ENCODE peak calls at places on chromosomes 3 and 15, in six cellular contexts. One of them, this sample, is unnamed.
A peak's percentile ranks its signal among the peaks of the same experiment; 100 is the strongest.

GRCh38 chr3:62039584-62039983 is 333.8 kb downstream of the FEZF2 start:
- DNase-seq in activated CD8-positive, alpha-beta memory T cell treated with anti-CD3 and anti-CD28 coated beads, Interleukin-2, amount 50 U/mL, for 48 hours: no peak
- DNase-seq in stimulated activated CD8-positive, alpha-beta memory T cell treated with anti-CD3 and anti-CD28 coated beads, Interleukin-7, amount 100 ng/mL, for 1 hour: no peak
- DNase-seq in T-helper 2 cell: no peak
- DNase-seq in BE2C: no peak
- DNase-seq in GM04504: no peak
- DNase-seq in this sample: no peak

GRCh38 chr15:40339621-40339945 is 1.2 kb downstream of the CCDC9B start:
- DNase-seq in stimulated activated CD8-positive, alpha-beta memory T cell treated with anti-CD3 and anti-CD28 coated beads, Interleukin-7, amount 100 ng/mL, for 1 hour: no peak
- DNase-seq in BE2C: peak; percentile 66
- DNase-seq in GM04504: no peak
- DNase-seq in T-helper 2 cell: no peak
- DNase-seq in activated CD8-positive, alpha-beta memory T cell treated with anti-CD3 and anti-CD28 coated beads, Interleukin-2, amount 50 U/mL, for 48 hours: no peak
- DNase-seq in this sample: no peak

GRCh38 chr3:187763850-187764648 is 18.8 kb upstream of the BCL6 start:
- DNase-seq in activated CD8-positive, alpha-beta memory T cell treated with anti-CD3 and anti-CD28 coated beads, Interleukin-2, amount 50 U/mL, for 48 hours: no peak
- DNase-seq in GM04504: no peak
- DNase-seq in stimulated activated CD8-positive, alpha-beta memory T cell treated with anti-CD3 and anti-CD28 coated beads, Interleukin-7, amount 100 ng/mL, for 1 hour: no peak
- DNase-seq in BE2C: peak; percentile 56
- DNase-seq in T-helper 2 cell: no peak
- DNase-seq in this sample: no peak

GRCh38 chr15:76181705-76182107 is 121.9 kb downstream of the TMEM266 start:
- DNase-seq in T-helper 2 cell: no peak
- DNase-seq in BE2C: no peak
- DNase-seq in stimulated activated CD8-positive, alpha-beta memory T cell treated with anti-CD3 and anti-CD28 coated beads, Interleukin-7, amount 100 ng/mL, for 1 hour: no peak
- DNase-seq in GM04504: no peak
- DNase-seq in activated CD8-positive, alpha-beta memory T cell treated with anti-CD3 and anti-CD28 coated beads, Interleukin-2, amount 50 U/mL, for 48 hours: no peak
- DNase-seq in this sample: no peak

GRCh38 chr3:16060945-16061344 is 113.5 kb upstream of the GALNT15 start:
- DNase-seq in T-helper 2 cell: no peak
- DNase-seq in BE2C: no peak
- DNase-seq in GM04504: peak; percentile 86
- DNase-seq in stimulated activated CD8-positive, alpha-beta memory T cell treated with anti-CD3 and anti-CD28 coated beads, Interleukin-7, amount 100 ng/mL, for 1 hour: no peak
- DNase-seq in activated CD8-positive, alpha-beta memory T cell treated with anti-CD3 and anti-CD28 coated beads, Interleukin-2, amount 50 U/mL, for 48 hours: no peak
- DNase-seq in this sample: no peak

GRCh38 chr3:12002912-12003311 is 1.3 kb upstream of the SYN2 start:
- DNase-seq in T-helper 2 cell: no peak
- DNase-seq in GM04504: no peak
- DNase-seq in activated CD8-positive, alpha-beta memory T cell treated with anti-CD3 and anti-CD28 coated beads, Interleukin-2, amount 50 U/mL, for 48 hours: no peak
- DNase-seq in stimulated activated CD8-positive, alpha-beta memory T cell treated with anti-CD3 and anti-CD28 coated beads, Interleukin-7, amount 100 ng/mL, for 1 hour: no peak
- DNase-seq in BE2C: no peak
- DNase-seq in this sample: no peak

GRCh38 chr3:81315051-81315450 is 446.4 kb downstream of the GBE1 start:
- DNase-seq in activated CD8-positive, alpha-beta memory T cell treated with anti-CD3 and anti-CD28 coated beads, Interleukin-2, amount 50 U/mL, for 48 hours: no peak
- DNase-seq in T-helper 2 cell: no peak
- DNase-seq in GM04504: no peak
- DNase-seq in BE2C: no peak
- DNase-seq in stimulated activated CD8-positive, alpha-beta memory T cell treated with anti-CD3 and anti-CD28 coated beads, Interleukin-7, amount 100 ng/mL, for 1 hour: no peak
- DNase-seq in this sample: no peak

GRCh38 chr3:131591394-131591990 is 88.7 kb upstream of the MRPL3 start:
- DNase-seq in stimulated activated CD8-positive, alpha-beta memory T cell treated with anti-CD3 and anti-CD28 coated beads, Interleukin-7, amount 100 ng/mL, for 1 hour: no peak
- DNase-seq in BE2C: peak; percentile 68
- DNase-seq in activated CD8-positive, alpha-beta memory T cell treated with anti-CD3 and anti-CD28 coated beads, Interleukin-2, amount 50 U/mL, for 48 hours: no peak
- DNase-seq in GM04504: peak; percentile 40
- DNase-seq in T-helper 2 cell: no peak
- DNase-seq in this sample: no peak

GRCh38 chr15:32687556-32687955 is 30.2 kb upstream of the GREM1 start:
- DNase-seq in BE2C: peak; percentile 34
- DNase-seq in GM04504: no peak
- DNase-seq in stimulated activated CD8-positive, alpha-beta memory T cell treated with anti-CD3 and anti-CD28 coated beads, Interleukin-7, amount 100 ng/mL, for 1 hour: no peak
- DNase-seq in activated CD8-positive, alpha-beta memory T cell treated with anti-CD3 and anti-CD28 coated beads, Interleukin-2, amount 50 U/mL, for 48 hours: no peak
- DNase-seq in T-helper 2 cell: no peak
- DNase-seq in this sample: no peak

GRCh38 chr3:167657684-167658225 is 4.0 kb upstream of the WDR49 start:
- DNase-seq in BE2C: no peak
- DNase-seq in GM04504: no peak
- DNase-seq in stimulated activated CD8-positive, alpha-beta memory T cell treated with anti-CD3 and anti-CD28 coated beads, Interleukin-7, amount 100 ng/mL, for 1 hour: no peak
- DNase-seq in activated CD8-positive, alpha-beta memory T cell treated with anti-CD3 and anti-CD28 coated beads, Interleukin-2, amount 50 U/mL, for 48 hours: no peak
- DNase-seq in T-helper 2 cell: no peak
- DNase-seq in this sample: no peak

GRCh38 chr15:20294651-20295237 is 246.9 kb downstream of the GOLGA6L6 start:
- DNase-seq in T-helper 2 cell: no peak
- DNase-seq in stimulated activated CD8-positive, alpha-beta memory T cell treated with anti-CD3 and anti-CD28 coated beads, Interleukin-7, amount 100 ng/mL, for 1 hour: no peak
- DNase-seq in BE2C: no peak
- DNase-seq in activated CD8-positive, alpha-beta memory T cell treated with anti-CD3 and anti-CD28 coated beads, Interleukin-2, amount 50 U/mL, for 48 hours: peak; percentile 48
- DNase-seq in GM04504: no peak
- DNase-seq in this sample: peak; percentile 51

GRCh38 chr15:68428431-68428940 is 3.5 kb downstream of the ITGA11 start:
- DNase-seq in GM04504: no peak
- DNase-seq in activated CD8-positive, alpha-beta memory T cell treated with anti-CD3 and anti-CD28 coated beads, Interleukin-2, amount 50 U/mL, for 48 hours: no peak
- DNase-seq in BE2C: no peak
- DNase-seq in T-helper 2 cell: no peak
- DNase-seq in stimulated activated CD8-positive, alpha-beta memory T cell treated with anti-CD3 and anti-CD28 coated beads, Interleukin-7, amount 100 ng/mL, for 1 hour: no peak
- DNase-seq in this sample: no peak

GRCh38 chr3:52704611-52705437 is 767 bp downstream of the GLT8D1 start:
- DNase-seq in activated CD8-positive, alpha-beta memory T cell treated with anti-CD3 and anti-CD28 coated beads, Interleukin-2, amount 50 U/mL, for 48 hours: peak; percentile 58
- DNase-seq in GM04504: no peak
- DNase-seq in T-helper 2 cell: no peak
- DNase-seq in BE2C: no peak
- DNase-seq in stimulated activated CD8-positive, alpha-beta memory T cell treated with anti-CD3 and anti-CD28 coated beads, Interleukin-7, amount 100 ng/mL, for 1 hour: no peak
- DNase-seq in this sample: peak; percentile 89

GRCh38 chr3:159762238-159762637 is 226.4 kb upstream of the IL12A start:
- DNase-seq in activated CD8-positive, alpha-beta memory T cell treated with anti-CD3 and anti-CD28 coated beads, Interleukin-2, amount 50 U/mL, for 48 hours: no peak
- DNase-seq in T-helper 2 cell: no peak
- DNase-seq in stimulated activated CD8-positive, alpha-beta memory T cell treated with anti-CD3 and anti-CD28 coated beads, Interleukin-7, amount 100 ng/mL, for 1 hour: no peak
- DNase-seq in GM04504: no peak
- DNase-seq in BE2C: no peak
- DNase-seq in this sample: no peak

GRCh38 chr3:30308131-30308530 is 298.3 kb upstream of the TGFBR2 start:
- DNase-seq in stimulated activated CD8-positive, alpha-beta memory T cell treated with anti-CD3 and anti-CD28 coated beads, Interleukin-7, amount 100 ng/mL, for 1 hour: no peak
- DNase-seq in BE2C: no peak
- DNase-seq in GM04504: peak; percentile 69
- DNase-seq in T-helper 2 cell: no peak
- DNase-seq in activated CD8-positive, alpha-beta memory T cell treated with anti-CD3 and anti-CD28 coated beads, Interleukin-2, amount 50 U/mL, for 48 hours: no peak
- DNase-seq in this sample: no peak

GRCh38 chr15:26179906-26180305 is 316.8 kb upstream of the ATP10A start:
- DNase-seq in T-helper 2 cell: no peak
- DNase-seq in BE2C: no peak
- DNase-seq in activated CD8-positive, alpha-beta memory T cell treated with anti-CD3 and anti-CD28 coated beads, Interleukin-2, amount 50 U/mL, for 48 hours: no peak
- DNase-seq in GM04504: no peak
- DNase-seq in stimulated activated CD8-positive, alpha-beta memory T cell treated with anti-CD3 and anti-CD28 coated beads, Interleukin-7, amount 100 ng/mL, for 1 hour: no peak
- DNase-seq in this sample: no peak

GRCh38 chr3:180704532-180704931 is 25.2 kb upstream of the CCDC39 start:
- DNase-seq in stimulated activated CD8-positive, alpha-beta memory T cell treated with anti-CD3 and anti-CD28 coated beads, Interleukin-7, amount 100 ng/mL, for 1 hour: no peak
- DNase-seq in BE2C: no peak
- DNase-seq in GM04504: no peak
- DNase-seq in T-helper 2 cell: no peak
- DNase-seq in activated CD8-positive, alpha-beta memory T cell treated with anti-CD3 and anti-CD28 coated beads, Interleukin-2, amount 50 U/mL, for 48 hours: no peak
- DNase-seq in this sample: no peak

GRCh38 chr15:84949043-84949442 is 32.6 kb upstream of the PDE8A start:
- DNase-seq in GM04504: peak; percentile 45
- DNase-seq in activated CD8-positive, alpha-beta memory T cell treated with anti-CD3 and anti-CD28 coated beads, Interleukin-2, amount 50 U/mL, for 48 hours: no peak
- DNase-seq in T-helper 2 cell: no peak
- DNase-seq in stimulated activated CD8-positive, alpha-beta memory T cell treated with anti-CD3 and anti-CD28 coated beads, Interleukin-7, amount 100 ng/mL, for 1 hour: no peak
- DNase-seq in BE2C: no peak
- DNase-seq in this sample: no peak

GRCh38 chr15:76756371-76756770 is 148.8 kb downstream of the SCAPER start:
- DNase-seq in GM04504: peak; percentile 3
- DNase-seq in stimulated activated CD8-positive, alpha-beta memory T cell treated with anti-CD3 and anti-CD28 coated beads, Interleukin-7, amount 100 ng/mL, for 1 hour: no peak
- DNase-seq in activated CD8-positive, alpha-beta memory T cell treated with anti-CD3 and anti-CD28 coated beads, Interleukin-2, amount 50 U/mL, for 48 hours: no peak
- DNase-seq in BE2C: no peak
- DNase-seq in T-helper 2 cell: no peak
- DNase-seq in this sample: no peak